ENCODE peak calls at places on chromosomes 16 and 17, in six cellular contexts. B is IMR-90; K is breast epithelium; Q is activated effector memory CD4-positive, alpha-beta T cell treated with anti-CD3 and anti-CD28 coated beads, Interleukin-2, amount 50 U/mL, for 16 hours; E is hepatocyte; P is endothelial cell. F is an unnamed sample.

GRCh38 chr17:29386760-29387159 is 3.4 kb upstream of the TAOK1 start:
- DNase-seq in Q (no peak), E (no peak), K (no peak), P (no peak), B (no peak), F (no peak)

GRCh38 chr16:17431012-17431411 is 39.7 kb downstream of the XYLT1 start:
- DNase-seq in P (no peak), K (no peak), B (peak; percentile 25), Q (no peak), E (no peak), F (no peak)

GRCh38 chr17:74833501-74834361 is 26.0 kb downstream of the GRIN2C start:
- DNase-seq in K (no peak), P (no peak), Q (no peak), B (peak; percentile 52), E (no peak), F (no peak)

GRCh38 chr16:24858219-24859041 is 12.7 kb downstream of the SLC5A11 start:
- DNase-seq in P (peak; percentile 81), E (peak; percentile 87), Q (peak; percentile 70), K (peak; percentile 59), B (peak; percentile 59), F (no peak)

GRCh38 chr17:62648247-62648953 is 20.9 kb downstream of the MRC2 start:
- DNase-seq in K (no peak), B (peak; percentile 29), P (no peak), E (no peak), Q (peak; percentile 48), F (no peak)

GRCh38 chr16:89072216-89073130 is 21.2 kb upstream of the ACSF3 start:
- DNase-seq in K (no peak), B (no peak), Q (no peak), E (peak; percentile 68), P (no peak), F (no peak)

GRCh38 chr17:50151937-50152547 is 1.6 kb upstream of the PPP1R9B start:
- DNase-seq in B (peak; percentile 87), P (peak; percentile 74), E (peak; percentile 91), Q (peak; percentile 83), K (no peak), F (peak; percentile 86)

GRCh38 chr17:39177256-39177655 is 11.3 kb upstream of the ARL5C start:
- DNase-seq in P (no peak), Q (no peak), E (no peak), K (no peak), B (no peak), F (no peak)

GRCh38 chr17:75695830-75696271 is 25.4 kb upstream of the ITGB4 start:
- DNase-seq in Q (no peak), E (no peak), K (no peak), B (no peak), P (no peak), F (no peak)

GRCh38 chr17:56870163-56870651 is 36.3 kb downstream of the DGKE start:
- DNase-seq in K (no peak), B (peak; percentile 18), Q (no peak), E (no peak), P (no peak), F (no peak)

GRCh38 chr16:14249291-14250032 is 178.3 kb downstream of the MRTFB start:
- DNase-seq in K (no peak), P (peak; percentile 57), Q (peak; percentile 76), B (peak; percentile 43), E (peak; percentile 40), F (peak; percentile 42)

GRCh38 chr17:83189673-83190385 is 110.4 kb downstream of the METRNL start:
- DNase-seq in Q (no peak), E (peak; percentile 58), P (no peak), B (peak; percentile 90), K (peak; percentile 68), F (no peak)

GRCh38 chr17:57672205-57672632 is 72.9 kb downstream of the CCDC182 start:
- DNase-seq in P (no peak), B (peak; percentile 51), K (no peak), Q (no peak), E (no peak), F (no peak)

GRCh38 chr16:62540496-62540895 is 504.3 kb upstream of the CDH8 start:
- DNase-seq in E (peak; percentile 13), K (no peak), B (no peak), P (no peak), Q (no peak), F (no peak)

GRCh38 chr17:9644910-9645751 is at the start of gene USP43:
- DNase-seq in E (peak; percentile 89), K (peak; percentile 59), Q (peak; percentile 67), B (no peak), P (peak; percentile 21), F (peak; percentile 90)

GRCh38 chr16:4525069-4525468 is 13.5 kb downstream of the CDIP1 start:
- DNase-seq in Q (no peak), K (no peak), B (no peak), P (no peak), E (no peak), F (no peak)

GRCh38 chr16:16048904-16049582 is 99.6 kb downstream of the ABCC1 start:
- DNase-seq in E (no peak), B (no peak), P (no peak), Q (no peak), K (no peak), F (no peak)

GRCh38 chr17:79803997-79804855 is 7.3 kb upstream of the CBX8 start:
- DNase-seq in P (no peak), Q (peak; percentile 89), E (peak; percentile 55), B (no peak), K (no peak), F (peak; percentile 25)

GRCh38 chr17:67629963-67630320 is 87.8 kb upstream of the NOL11 start:
- DNase-seq in P (no peak), K (no peak), E (no peak), Q (no peak), B (peak; percentile 75), F (peak; percentile 45)

GRCh38 chr17:65532491-65532890 is 29.0 kb downstream of the AXIN2 start:
- DNase-seq in K (no peak), P (no peak), E (no peak), Q (peak; percentile 59), B (no peak), F (no peak)

GRCh38 chr16:73268311-73268997 is 220.5 kb upstream of the ZFHX3 start:
- DNase-seq in E (no peak), B (peak; percentile 16), Q (no peak), P (peak; percentile 11), K (no peak), F (peak; percentile 5)

GRCh38 chr17:58531661-58532554 is 17.5 kb upstream of the MTMR4 start:
- DNase-seq in B (peak; percentile 21), K (no peak), P (peak; percentile 57), Q (peak; percentile 88), E (peak; percentile 76), F (peak; percentile 65)

GRCh38 chr17:81253358-81254131 is 14.4 kb downstream of the NDUFAF8 start:
- DNase-seq in B (peak; percentile 31), Q (peak; percentile 82), K (no peak), E (peak; percentile 44), P (peak; percentile 61), F (peak; percentile 43)

GRCh38 chr17:18281815-18282214 is 21.4 kb downstream of the MIEF2 start:
- DNase-seq in E (no peak), K (no peak), B (no peak), P (no peak), Q (no peak), F (no peak)

GRCh38 chr17:54920819-54921218 is 20.2 kb downstream of the TOM1L1 start:
- DNase-seq in Q (no peak), P (no peak), K (no peak), E (no peak), B (no peak), F (no peak)

GRCh38 chr16:330746-331145 is 21.8 kb downstream of the AXIN1 start:
- DNase-seq in K (no peak), E (peak; percentile 32), P (no peak), Q (no peak), B (no peak), F (no peak)

GRCh38 chr17:57466042-57466471 is 209.7 kb downstream of the MSI2 start:
- DNase-seq in P (no peak), E (no peak), B (no peak), Q (no peak), K (no peak), F (peak; percentile 7)

GRCh38 chr17:49691677-49692191 is 13.8 kb upstream of the SPOP start:
- DNase-seq in Q (no peak), P (no peak), K (no peak), B (no peak), E (no peak), F (no peak)

GRCh38 chr17:41629826-41630670 is 5.7 kb upstream of the KRT17 start:
- DNase-seq in E (no peak), B (no peak), Q (no peak), K (no peak), P (no peak), F (no peak)